ENCODE peak calls at places on chromosomes 7 and 10, in ten cellular contexts. P is HTR-8/SVneo; Z is type B pancreatic cell; N is RKO; V is CD8-positive, alpha-beta memory T cell; T is stimulated activated CD4-positive, alpha-beta T cell treated with anti-CD3 and anti-CD28 coated beads, Interleukin-4, amount 100 ng/mL, for 48 hours; C is NCI-H2029; R is NCI-H2081 treated with DMSO at 0.1 percent for 48 hours; L is GM23248; A is Calu3. M is an unnamed sample.

GRCh38 chr10:59234814-59235429 is 58.5 kb downstream of the PHYHIPL start:
- DNase-seq in T (no peak), L (peak), V (no peak), P (no peak), C (no peak), N (peak), R (no peak), Z (no peak), A (peak), M (no peak)

GRCh38 chr7:80287400-80288174 is 153.0 kb downstream of the GNAI1 start:
- DNase-seq in L (no peak), N (no peak), V (no peak), T (no peak), Z (no peak), R (no peak), A (no peak), C (no peak), P (no peak), M (no peak)

GRCh38 chr7:87318741-87319140 is 26.7 kb upstream of the CROT start:
- DNase-seq in L (no peak), V (no peak), C (no peak), R (no peak), P (no peak), T (no peak), Z (no peak), N (no peak), A (no peak), M (no peak)

GRCh38 chr10:133241501-133242205 is 4.0 kb downstream of the VENTX start:
- DNase-seq in T (no peak), A (no peak), P (no peak), R (no peak), V (no peak), C (no peak), Z (no peak), N (no peak), L (no peak), M (no peak)

GRCh38 chr10:63071145-63071544 is 62.0 kb upstream of the NRBF2 start:
- DNase-seq in T (no peak), P (no peak), Z (no peak), A (peak), C (peak), R (peak), L (no peak), V (no peak), N (no peak), M (no peak)

GRCh38 chr7:26369519-26370385 is 78.1 kb downstream of the SNX10 start:
- DNase-seq in V (no peak), P (peak), Z (no peak), R (peak), L (peak), T (no peak), C (peak), N (peak), A (peak), M (peak)

GRCh38 chr7:43609097-43609496 is 26.2 kb downstream of the STK17A start:
- DNase-seq in Z (no peak), V (no peak), R (no peak), L (no peak), N (no peak), A (no peak), T (no peak), P (no peak), C (no peak), M (no peak)

GRCh38 chr7:131042269-131043160 is 285.2 kb upstream of the MKLN1 start:
- DNase-seq in V (no peak), C (no peak), L (peak), A (no peak), T (no peak), Z (no peak), N (no peak), R (no peak), P (no peak), M (no peak)

GRCh38 chr7:27994639-27995038 is 186.0 kb downstream of the JAZF1 start:
- DNase-seq in C (peak), A (peak), T (no peak), Z (no peak), R (no peak), N (peak), L (peak), V (no peak), P (peak), M (no peak)

GRCh38 chr7:50595538-50596102 is 30.4 kb upstream of the DDC start:
- DNase-seq in A (peak), L (peak), Z (peak), V (no peak), P (no peak), T (no peak), N (peak), R (no peak), C (no peak), M (peak)

GRCh38 chr10:10209152-10209551 is 808.5 kb upstream of the CELF2 start:
- DNase-seq in C (no peak), L (peak), R (no peak), A (no peak), P (no peak), T (no peak), Z (no peak), N (peak), V (no peak), M (no peak)

GRCh38 chr10:49356945-49357344 is 38.9 kb downstream of the DRGX start:
- DNase-seq in N (no peak), L (no peak), C (no peak), Z (no peak), A (no peak), R (no peak), T (no peak), P (no peak), V (no peak), M (no peak)

GRCh38 chr7:39921505-39922250 is 28.4 kb upstream of the CDK13 start:
- DNase-seq in P (no peak), L (peak), V (no peak), R (no peak), N (no peak), A (no peak), C (no peak), T (no peak), Z (no peak), M (no peak)

GRCh38 chr7:151125459-151125834 is 39.2 kb downstream of the AGAP3 start:
- DNase-seq in R (no peak), Z (no peak), T (no peak), V (no peak), N (no peak), A (no peak), C (no peak), P (no peak), L (peak), M (no peak)

GRCh38 chr10:21427804-21428481 is 97.5 kb downstream of the SKIDA1 start:
- DNase-seq in C (no peak), V (no peak), A (no peak), Z (no peak), N (peak), L (no peak), P (peak), R (no peak), T (no peak), M (no peak)

GRCh38 chr10:68784476-68784875 is 42.9 kb upstream of the STOX1 start:
- DNase-seq in Z (no peak), N (no peak), A (no peak), T (no peak), C (no peak), V (no peak), P (no peak), R (no peak), L (no peak), M (no peak)

GRCh38 chr7:8113184-8113583 is 144.6 kb downstream of the GLCCI1 start:
- DNase-seq in V (no peak), A (no peak), L (no peak), P (no peak), R (no peak), T (no peak), N (no peak), C (peak), Z (no peak), M (no peak)

GRCh38 chr7:7639847-7640220 is 718 bp upstream of the UMAD1 start:
- DNase-seq in P (no peak), C (no peak), A (peak), L (peak), N (peak), T (peak), Z (no peak), R (no peak), V (peak), M (no peak)

GRCh38 chr7:128869138-128869943 is 6.7 kb downstream of the ATP6V1F start:
- DNase-seq in V (peak), N (peak), A (peak), Z (no peak), L (peak), T (peak), C (peak), P (no peak), R (no peak), M (peak)

GRCh38 chr7:33832326-33832725 is 73.0 kb upstream of the BMPER start:
- DNase-seq in L (peak), P (no peak), N (no peak), Z (no peak), T (no peak), C (no peak), A (no peak), R (no peak), V (no peak), M (no peak)

GRCh38 chr10:52440612-52441285 is 126.7 kb downstream of the DKK1 start:
- DNase-seq in L (no peak), R (no peak), N (no peak), Z (no peak), C (no peak), T (no peak), V (no peak), P (no peak), A (no peak), M (no peak)

GRCh38 chr7:111164442-111164841 is 73.5 kb downstream of the LRRN3 start:
- DNase-seq in R (no peak), P (no peak), L (no peak), Z (no peak), A (no peak), C (no peak), V (no peak), T (no peak), N (no peak), M (no peak)